ENCODE peak calls at places on chromosomes 4 and X, in five cellular contexts. G is PC-3; X is tibial nerve; O is AG04450; E is CD8-positive, alpha-beta memory T cell. V is an unnamed sample.

GRCh38 chr4:27217261-27217769 is 356.7 kb downstream of the STIM2 start:
- DNase-seq in X (no peak), G (peak; percentile 85), O (no peak), E (no peak), V (peak; percentile 61)

GRCh38 chrX:63961964-63962363 is 176.9 kb upstream of the ARHGEF9 start:
- DNase-seq in X (no peak), O (no peak), G (no peak), E (no peak), V (no peak)

GRCh38 chrX:103879339-103879738 is 47.3 kb upstream of the RAB9B start:
- DNase-seq in X (no peak), G (peak; percentile 57), O (no peak), E (no peak), V (no peak)

GRCh38 chr4:98833384-98833783 is 95.5 kb downstream of the EIF4E start:
- DNase-seq in O (no peak), X (no peak), E (no peak), G (no peak), V (no peak)

GRCh38 chr4:102356562-102357202 is 11.4 kb upstream of the SLC39A8 start:
- DNase-seq in O (no peak), G (no peak), X (no peak), E (no peak), V (no peak)

GRCh38 chr4:159395693-159396092 is 292.8 kb downstream of the RAPGEF2 start:
- DNase-seq in X (no peak), E (no peak), G (no peak), O (no peak), V (no peak)

GRCh38 chr4:150874386-150875226 is 140.5 kb downstream of the LRBA start:
- DNase-seq in G (no peak), X (no peak), O (no peak), E (no peak), V (peak; percentile 39)

GRCh38 chr4:48189731-48190130 is 55.7 kb upstream of the TXK start:
- DNase-seq in E (no peak), O (no peak), X (no peak), G (no peak), V (no peak)

GRCh38 chr4:150402968-150403367 is 179.0 kb upstream of the MAB21L2 start:
- DNase-seq in E (peak; percentile 2), X (no peak), G (no peak), O (no peak), V (no peak)

GRCh38 chr4:138090145-138090917 is 151.8 kb downstream of the SLC7A11 start:
- DNase-seq in X (peak; percentile 15), G (peak; percentile 85), O (peak; percentile 72), E (peak; percentile 8), V (peak; percentile 9)

GRCh38 chr4:80798082-80798481 is 232.4 kb upstream of the BMP3 start:
- DNase-seq in O (no peak), X (no peak), E (no peak), G (peak; percentile 15), V (no peak)

GRCh38 chrX:77788050-77788449 is 2.0 kb upstream of the ATRX start:
- DNase-seq in E (peak; percentile 59), G (no peak), X (no peak), O (no peak), V (no peak)

GRCh38 chrX:41634284-41634683 is 54.5 kb upstream of the GPR34 start:
- DNase-seq in X (no peak), E (no peak), O (no peak), G (no peak), V (no peak)

GRCh38 chr4:108166038-108166437 is 2.7 kb downstream of the LEF1 start:
- DNase-seq in X (no peak), E (peak; percentile 81), O (no peak), G (no peak), V (no peak)

GRCh38 chr4:139453041-139453370 is 915 bp upstream of the RAB33B start:
- DNase-seq in G (peak; percentile 65), O (no peak), E (no peak), X (no peak), V (no peak)

GRCh38 chr4:138868562-138868961 is 147.0 kb upstream of the NOCT start:
- DNase-seq in X (no peak), E (no peak), G (no peak), O (peak; percentile 26), V (no peak)

GRCh38 chrX:14529288-14529989 is at the start of gene GLRA2:
- DNase-seq in X (no peak), E (no peak), O (no peak), G (peak; percentile 35), V (no peak)

GRCh38 chrX:155056877-155057792 is 13.8 kb downstream of the CMC4 start:
- DNase-seq in E (peak; percentile 54), O (peak; percentile 26), G (peak; percentile 73), X (peak; percentile 37), V (no peak)
- H3K27ac ChIP-seq in E (no peak overlapping the region), O (no peak overlapping the region), G (no peak overlapping the region), X (peak overlapping the region; percentile 50), V (no peak overlapping the region)

GRCh38 chr4:13921805-13922204 is 294.3 kb upstream of the BOD1L1 start:
- DNase-seq in X (no peak), G (no peak), O (no peak), E (no peak), V (no peak)

GRCh38 chr4:13919021-13919441 is 291.5 kb upstream of the BOD1L1 start:
- DNase-seq in E (no peak), O (peak; percentile 92), X (no peak), G (no peak), V (no peak)

GRCh38 chr4:13920901-13921300 is 293.4 kb upstream of the BOD1L1 start:
- DNase-seq in O (peak; percentile 100), G (peak; percentile 97), E (no peak), X (peak; percentile 15), V (no peak)

GRCh38 chr4:13922459-13922858 is 294.9 kb upstream of the BOD1L1 start:
- DNase-seq in G (no peak), X (no peak), O (no peak), E (no peak), V (no peak)

DNA sequence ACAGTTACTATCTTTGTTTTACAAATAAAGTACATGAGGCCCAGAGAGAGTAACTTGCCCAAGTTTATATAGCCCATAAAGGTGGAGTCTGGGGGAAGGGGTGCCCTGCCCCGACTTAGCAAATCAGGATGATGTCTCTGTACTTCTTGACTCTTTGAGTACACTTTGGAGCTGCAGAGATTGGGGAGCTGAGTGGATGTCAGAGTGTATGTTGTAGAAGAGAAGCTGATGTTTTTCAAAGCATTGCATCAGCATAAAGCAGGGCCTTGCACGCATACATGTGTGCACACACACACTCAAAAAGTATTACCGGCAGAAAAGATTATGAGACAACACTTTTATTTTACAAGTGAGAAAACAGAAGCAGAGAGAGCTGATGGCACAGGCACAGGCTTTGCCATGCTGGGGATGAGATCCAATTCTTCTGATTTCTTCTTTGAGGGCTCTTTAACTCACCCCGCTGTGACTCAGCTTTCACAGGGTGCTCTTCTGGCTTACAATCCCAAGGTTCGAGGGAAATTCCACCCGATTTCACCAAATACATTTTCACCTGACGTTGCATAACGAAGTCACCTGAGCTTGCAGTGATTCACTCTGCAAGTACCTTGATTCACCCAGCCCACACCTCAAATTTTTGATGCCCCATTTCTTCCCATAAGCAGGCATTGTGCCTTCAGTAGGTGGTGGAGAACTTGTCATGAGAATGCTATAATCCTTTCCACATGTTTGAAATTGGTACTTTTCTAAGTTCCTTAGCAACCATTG is 292.8 kb upstream of the BOD1L1 start:
- DNase-seq in G (peak; percentile 82), E (no peak), O (no peak), X (no peak), V (peak; percentile 70)
- H3K27ac ChIP-seq in G (peak overlapping the region; percentile 93), E (no peak overlapping the region), O (peak overlapping the region; percentile 96), X (no peak overlapping the region), V (peak overlapping the region; percentile 84)

DNA sequence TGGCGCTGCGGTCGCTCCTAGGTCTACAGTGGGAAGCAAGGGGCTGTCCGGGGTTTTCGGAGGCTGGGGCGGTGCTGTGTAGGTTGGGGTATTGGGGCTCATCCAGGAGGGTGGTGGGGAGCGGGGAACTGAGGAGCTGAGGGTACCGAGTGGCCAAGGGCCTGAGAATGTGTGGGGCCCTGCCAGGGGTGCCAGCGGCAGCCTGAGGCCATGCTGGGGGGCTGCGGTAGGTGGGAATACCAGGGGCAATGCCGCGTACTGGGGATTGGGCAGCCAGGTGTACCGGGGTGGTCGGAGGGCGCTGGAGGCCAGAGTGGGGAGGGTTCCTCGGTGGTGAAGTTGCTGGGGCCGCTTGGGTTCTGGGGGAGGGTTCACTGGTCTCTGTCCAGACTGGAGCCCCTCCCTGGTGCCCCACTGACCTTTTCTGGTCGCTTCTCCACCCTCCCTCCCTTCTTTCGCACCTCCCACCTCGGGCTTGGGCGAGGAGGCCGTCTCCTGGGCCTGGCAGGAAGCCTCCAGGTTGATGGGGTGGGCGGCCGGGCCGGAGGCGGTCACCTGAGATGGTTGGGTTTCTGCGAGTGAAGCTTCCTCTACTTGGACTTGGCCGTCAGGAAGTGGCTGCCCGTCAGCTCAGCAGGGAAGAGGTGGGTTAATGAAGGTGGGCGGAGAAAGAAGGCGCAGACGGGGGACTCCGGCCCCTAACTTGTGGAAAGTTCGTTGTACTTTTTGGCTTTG is 891 bp downstream of the AKAP17A start:
- DNase-seq in G (peak; percentile 19), O (no peak), X (no peak), E (peak; percentile 17), V (no peak)
- H3K27ac ChIP-seq in G (peak overlapping the region; percentile 18), O (peak overlapping the region; percentile 68), X (peak overlapping the region; percentile 93), E (peak overlapping the region; percentile 76), V (no peak overlapping the region)

DNA sequence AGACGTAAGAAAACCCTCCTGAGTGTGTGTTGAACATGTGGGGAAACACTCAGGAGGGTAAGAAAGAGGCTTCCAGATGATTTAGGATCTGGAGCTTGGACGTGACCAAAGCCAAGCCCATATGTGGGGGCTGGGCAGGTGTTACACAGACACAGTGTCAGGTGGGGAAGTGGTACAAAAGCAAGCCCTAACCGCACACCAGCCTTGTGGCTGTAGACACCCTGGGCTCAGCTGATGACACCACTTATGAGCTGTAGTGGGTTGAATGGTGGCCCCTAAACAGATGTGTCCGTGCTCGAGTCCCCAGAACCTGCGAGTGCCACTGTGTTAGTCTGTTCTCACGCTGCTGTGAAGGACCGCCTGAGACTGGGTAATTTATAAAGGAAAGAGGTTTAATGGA is 25.0 kb upstream of the NSG1 start:
- DNase-seq in O (no peak), X (no peak), G (no peak), E (no peak), V (no peak)
- H3K27ac ChIP-seq in O (no peak overlapping the region), X (no peak overlapping the region), G (no peak overlapping the region), E (no peak overlapping the region), V (no peak overlapping the region)

DNA sequence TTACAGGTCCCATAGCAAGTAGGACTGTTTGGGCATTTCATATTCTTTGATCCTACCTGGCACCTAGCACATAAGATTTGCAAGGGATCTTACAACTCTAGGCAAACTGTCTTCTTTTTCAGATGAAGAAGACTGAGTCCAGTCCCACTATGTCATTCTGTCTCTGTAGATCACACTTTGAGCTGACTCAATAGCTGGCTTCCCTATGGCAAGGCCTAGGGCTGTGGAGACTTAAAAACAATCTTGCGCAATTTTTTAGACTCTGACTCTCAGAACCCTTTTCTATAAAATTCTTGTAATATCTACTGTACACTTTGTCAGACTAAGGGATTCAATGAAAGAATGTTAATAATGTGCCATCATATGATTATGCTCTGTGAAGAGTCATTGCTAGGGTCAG is 26.7 kb downstream of the OTC start:
- DNase-seq in E (no peak), O (no peak), G (no peak), X (no peak), V (no peak)
- H3K27ac ChIP-seq in E (no peak overlapping the region), O (no peak overlapping the region), G (no peak overlapping the region), X (no peak overlapping the region), V (no peak overlapping the region)

GRCh38 chr4:8403173-8403753 is 37.3 kb downstream of the ACOX3 start:
- DNase-seq in E (peak; percentile 36), X (peak; percentile 75), O (peak; percentile 66), G (peak; percentile 80), V (peak; percentile 74)
- H3K27ac ChIP-seq in E (no peak overlapping the region), X (peak overlapping the region; percentile 70), O (no peak overlapping the region), G (no peak overlapping the region), V (no peak overlapping the region)